ENCODE peak calls at places on chromosome 22, in five cellular contexts. E is A549, H is K562, U is HepG2, M is H1. N is an unnamed sample.

GRCh38 chr22:29344137-29344536 is 28.6 kb upstream of the RASL10A start:
- DNase-seq in E (peak; percentile 31), H (no peak), U (peak; percentile 12), M (no peak), N (no peak)

GRCh38 chr22:37764622-37765021 is 43.1 kb upstream of the GCAT start:
- DNase-seq in E (no peak), H (no peak), U (no peak), M (no peak), N (no peak)

GRCh38 chr22:45627489-45628233 is 44.0 kb upstream of the ATXN10 start:
- DNase-seq in E (no peak), H (no peak), U (peak; percentile 66), M (no peak), N (no peak)

GRCh38 chr22:45709866-45710265 is 38.2 kb downstream of the ATXN10 start:
- DNase-seq in E (no peak), H (no peak), U (no peak), M (no peak), N (no peak)

GRCh38 chr22:27990879-27991278 is 71.8 kb upstream of the PITPNB start:
- DNase-seq in E (peak; percentile 13), H (peak; percentile 62), U (peak; percentile 63), M (peak; percentile 83), N (no peak)

GRCh38 chr22:41517172-41518047 is 26.9 kb downstream of the POLR3H start:
- DNase-seq in E (peak; percentile 63), H (no peak), U (peak; percentile 27), M (peak; percentile 98), N (no peak)

GRCh38 chr22:44454113-44454769 is 43.8 kb downstream of the RTL6 start:
- DNase-seq in E (no peak), H (no peak), U (no peak), M (no peak), N (no peak)

GRCh38 chr22:39960791-39961746 is 872 bp downstream of the TMA7B start:
- DNase-seq in E (no peak), H (peak; percentile 75), U (no peak), M (no peak), N (peak; percentile 96)

GRCh38 chr22:46055176-46055850 is 78.4 kb upstream of the WNT7B start:
- DNase-seq in E (no peak), H (no peak), U (no peak), M (no peak), N (no peak)

GRCh38 chr22:28819253-28820096 is 19.1 kb upstream of the XBP1 start:
- DNase-seq in E (no peak), H (no peak), U (peak; percentile 91), M (no peak), N (no peak)

GRCh38 chr22:37303821-37304274 is 21.5 kb downstream of the CYTH4 start:
- DNase-seq in E (peak; percentile 82), H (peak; percentile 43), U (peak; percentile 32), M (no peak), N (no peak)

GRCh38 chr22:35253946-35254345 is 3.3 kb upstream of the HMGXB4 start:
- DNase-seq in E (no peak), H (no peak), U (no peak), M (no peak), N (no peak)

GRCh38 chr22:46107753-46108563 is 42.4 kb upstream of the PPARA start:
- DNase-seq in E (no peak), H (no peak), U (no peak), M (no peak), N (no peak)

GRCh38 chr22:32531228-32531627 is 56.6 kb downstream of the FBXO7 start:
- DNase-seq in E (no peak), H (no peak), U (no peak), M (no peak), N (no peak)

GRCh38 chr22:44628856-44629255 is 73.1 kb upstream of the PRR5 start:
- DNase-seq in E (no peak), H (no peak), U (no peak), M (no peak), N (no peak)

GRCh38 chr22:38649841-38650522 is 6.2 kb downstream of the FAM227A start:
- DNase-seq in E (no peak), H (no peak), U (no peak), M (no peak), N (no peak)

GRCh38 chr22:35215993-35216392 is 41.3 kb upstream of the HMGXB4 start:
- DNase-seq in E (no peak), H (peak; percentile 23), U (no peak), M (no peak), N (no peak)

GRCh38 chr22:37244922-37245722 is 1.1 kb upstream of the RAC2 start:
- DNase-seq in E (no peak), H (no peak), U (no peak), M (no peak), N (no peak)

GRCh38 chr22:32123657-32124056 is 35.4 kb downstream of the C22orf42 start:
- DNase-seq in E (no peak), H (no peak), U (no peak), M (peak; percentile 73), N (no peak)

GRCh38 chr22:45511847-45512261 is 9.2 kb downstream of the FBLN1 start:
- DNase-seq in E (no peak), H (no peak), U (no peak), M (no peak), N (no peak)

GRCh38 chr22:37088108-37088605 is 21.4 kb downstream of the TMPRSS6 start:
- DNase-seq in E (peak; percentile 21), H (peak; percentile 53), U (no peak), M (no peak), N (no peak)

GRCh38 chr22:45857519-45857918 is 119.4 kb downstream of the WNT7B start:
- DNase-seq in E (no peak), H (no peak), U (no peak), M (no peak), N (no peak)

GRCh38 chr22:22099833-22100812 is 117.5 kb upstream of the TOP3B start:
- DNase-seq in E (no peak), H (no peak), U (no peak), M (no peak), N (no peak)

GRCh38 chr22:29917052-29917902 is 34.3 kb downstream of the MTMR3 start:
- DNase-seq in E (no peak), H (no peak), U (peak; percentile 57), M (no peak), N (no peak)

GRCh38 chr22:29331213-29331612 is 15.7 kb upstream of the RASL10A start:
- DNase-seq in E (no peak), H (no peak), U (no peak), M (no peak), N (no peak)

GRCh38 chr22:31080164-31080847 is 812 bp upstream of the SMTN start:
- DNase-seq in E (no peak), H (no peak), U (no peak), M (peak; percentile 67), N (no peak)

GRCh38 chr22:31079095-31079642 is 1.9 kb upstream of the SMTN start:
- DNase-seq in E (no peak), H (no peak), U (peak; percentile 77), M (peak; percentile 74), N (no peak)

GRCh38 chr22:31077681-31078080 is 3.4 kb upstream of the SMTN start:
- DNase-seq in E (no peak), H (no peak), U (no peak), M (no peak), N (no peak)

GRCh38 chr22:31080848-31081649 is at the start of gene SMTN:
- DNase-seq in E (peak; percentile 82), H (peak; percentile 84), U (peak; percentile 86), M (peak; percentile 99), N (peak; percentile 56)

GRCh38 chr22:31075961-31076360 is 5.2 kb upstream of the SMTN start:
- DNase-seq in E (no peak), H (no peak), U (no peak), M (no peak), N (no peak)
- TF ChIP-seq KDM1A in E (no peak), H (no peak), U (no peak), M (no peak), N (no peak)

GRCh38 chr22:43451651-43452050 is 39.8 kb downstream of the MPPED1 start:
- DNase-seq in E (no peak), H (no peak), U (no peak), M (no peak), N (no peak)
- H3K4me2 ChIP-seq in E (no peak overlapping the region), H (no peak overlapping the region), U (no peak overlapping the region), M (no peak overlapping the region), N (no peak overlapping the region)

DNA sequence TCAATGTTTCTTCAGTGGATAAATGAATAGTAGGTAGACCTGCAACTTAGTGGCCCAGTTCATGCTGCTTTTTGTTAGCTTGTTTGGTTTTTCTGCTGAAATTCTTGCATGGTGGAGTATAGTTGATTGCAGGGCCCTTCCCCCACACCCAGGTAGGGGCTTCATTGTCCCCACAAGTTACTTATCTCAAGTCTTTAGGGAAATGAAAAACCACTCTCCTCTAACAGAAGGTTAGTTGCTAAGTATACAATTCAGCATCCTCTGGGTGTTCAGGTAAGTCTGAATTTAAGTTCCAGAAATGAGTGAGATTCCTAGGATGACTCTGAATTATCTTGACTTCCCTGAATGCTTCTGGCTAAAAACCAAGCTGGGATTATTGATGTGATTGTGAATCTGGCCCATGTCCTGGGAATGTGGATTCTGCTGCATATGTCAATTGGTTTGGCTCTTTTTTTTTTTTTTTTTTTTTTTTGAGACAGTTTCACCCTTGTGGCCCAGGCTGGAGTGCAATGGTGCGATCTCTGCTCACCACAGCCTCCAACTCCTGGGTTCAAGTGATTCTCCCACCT is 40.3 kb downstream of the BCL2L13 start:
- DNase-seq in E (no peak), H (no peak), U (no peak), M (no peak), N (no peak)
- TF ChIP-seq KDM1A in E (no peak), H (no peak), U (no peak), M (no peak), N (no peak)

GRCh38 chr22:16989915-16990314 is 18.1 kb downstream of the GAB4 start:
- DNase-seq in E (no peak), H (no peak), U (no peak), M (no peak), N (no peak)
- H3K4me2 ChIP-seq in E (no peak overlapping the region), H (no peak overlapping the region), U (no peak overlapping the region), M (no peak overlapping the region), N (no peak overlapping the region)

GRCh38 chr22:47334596-47334995 is 572.1 kb downstream of the TBC1D22A start:
- DNase-seq in E (no peak), H (no peak), U (no peak), M (no peak), N (no peak)

GRCh38 chr22:47333625-47334024 is 571.2 kb downstream of the TBC1D22A start:
- DNase-seq in E (no peak), H (no peak), U (peak; percentile 9), M (no peak), N (no peak)

GRCh38 chr22:47335958-47336357 is 573.5 kb downstream of the TBC1D22A start:
- DNase-seq in E (no peak), H (no peak), U (no peak), M (no peak), N (no peak)

GRCh38 chr22:47335460-47335859 is 573.0 kb downstream of the TBC1D22A start:
- DNase-seq in E (no peak), H (no peak), U (no peak), M (no peak), N (no peak)

DNA sequence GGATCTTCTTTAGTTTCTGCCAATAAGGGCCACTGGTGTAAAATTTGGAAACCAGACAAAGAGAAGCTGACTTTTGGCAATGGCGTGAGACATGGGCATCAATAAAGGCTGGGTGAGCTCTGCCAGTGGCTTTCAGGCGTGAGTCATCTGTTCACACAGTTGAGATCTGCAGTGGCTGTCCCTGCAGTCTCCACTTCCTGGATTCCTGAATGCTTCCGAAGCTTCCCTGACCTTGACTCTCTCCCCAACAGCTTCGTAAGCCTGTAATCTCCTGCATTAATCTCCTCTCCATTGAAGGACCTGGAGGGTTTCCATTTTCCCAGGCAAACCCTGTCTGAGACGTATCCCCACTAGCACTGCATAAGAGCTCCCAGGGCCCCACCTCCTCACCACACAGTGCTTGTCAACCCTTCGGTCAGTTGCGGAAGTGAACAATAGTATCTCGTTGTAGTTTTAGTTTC is 574.7 kb downstream of the TBC1D22A start:
- DNase-seq in E (peak; percentile 73), H (no peak), U (peak; percentile 39), M (no peak), N (no peak)
- TF ChIP-seq KDM1A in E (no peak), H (no peak), U (no peak), M (no peak), N (no peak)

N was measured in GM12878.